ENCODE peak calls at places on chromosomes 13 and 19, in eight cellular contexts. One of them, this sample, is unnamed.

GRCh38 chr13:40348096-40348679 is 318.3 kb downstream of the FOXO1 start:
- DNase-seq in heart left ventricle: no peak
- DNase-seq in left ventricle myocardium inferior: no peak
- DNase-seq in H9: peak; percentile 42
- DNase-seq in T-helper 17 cell: no peak
- DNase-seq in pancreas: no peak
- DNase-seq in lung: no peak
- DNase-seq in vagina: peak; percentile 64
- DNase-seq in this sample: no peak

GRCh38 chr19:38848299-38849146 is 1.3 kb downstream of the HNRNPL start:
- DNase-seq in lung: no peak
- DNase-seq in left ventricle myocardium inferior: no peak
- DNase-seq in T-helper 17 cell: no peak
- DNase-seq in H9: no peak
- DNase-seq in heart left ventricle: no peak
- DNase-seq in vagina: no peak
- DNase-seq in pancreas: no peak
- DNase-seq in this sample: peak; percentile 45

GRCh38 chr13:34025746-34026145 is 207.8 kb downstream of the RFC3 start:
- DNase-seq in lung: no peak
- DNase-seq in pancreas: no peak
- DNase-seq in T-helper 17 cell: no peak
- DNase-seq in heart left ventricle: no peak
- DNase-seq in left ventricle myocardium inferior: no peak
- DNase-seq in vagina: no peak
- DNase-seq in H9: no peak
- DNase-seq in this sample: no peak

GRCh38 chr13:20418953-20419352 is 106.7 kb downstream of the CRYL1 start:
- DNase-seq in T-helper 17 cell: no peak
- DNase-seq in lung: no peak
- DNase-seq in heart left ventricle: no peak
- DNase-seq in H9: no peak
- DNase-seq in vagina: no peak
- DNase-seq in left ventricle myocardium inferior: no peak
- DNase-seq in pancreas: no peak
- DNase-seq in this sample: no peak

GRCh38 chr19:10643166-10643967 is 10.8 kb upstream of the ILF3 start:
- DNase-seq in vagina: no peak
- DNase-seq in T-helper 17 cell: no peak
- DNase-seq in H9: peak; percentile 34
- DNase-seq in lung: no peak
- DNase-seq in left ventricle myocardium inferior: no peak
- DNase-seq in pancreas: no peak
- DNase-seq in heart left ventricle: no peak
- DNase-seq in this sample: no peak

GRCh38 chr19:35059006-35059798 is 17.7 kb downstream of the HPN start:
- DNase-seq in left ventricle myocardium inferior: no peak
- DNase-seq in pancreas: no peak
- DNase-seq in lung: no peak
- DNase-seq in H9: no peak
- DNase-seq in T-helper 17 cell: no peak
- DNase-seq in heart left ventricle: no peak
- DNase-seq in vagina: no peak
- DNase-seq in this sample: no peak

GRCh38 chr19:41149831-41150230 is 35.6 kb downstream of the CYP2F1 start:
- DNase-seq in pancreas: no peak
- DNase-seq in heart left ventricle: no peak
- DNase-seq in vagina: no peak
- DNase-seq in left ventricle myocardium inferior: no peak
- DNase-seq in lung: no peak
- DNase-seq in H9: no peak
- DNase-seq in T-helper 17 cell: no peak
- DNase-seq in this sample: no peak

GRCh38 chr13:27770809-27771208 is 21.5 kb upstream of the GSX1 start:
- DNase-seq in left ventricle myocardium inferior: no peak
- DNase-seq in lung: no peak
- DNase-seq in H9: peak; percentile 61
- DNase-seq in vagina: no peak
- DNase-seq in pancreas: no peak
- DNase-seq in heart left ventricle: no peak
- DNase-seq in T-helper 17 cell: no peak
- DNase-seq in this sample: no peak

GRCh38 chr19:45211751-45212381 is 33.3 kb downstream of the BLOC1S3 start:
- DNase-seq in vagina: no peak
- DNase-seq in lung: peak; percentile 33
- DNase-seq in T-helper 17 cell: no peak
- DNase-seq in pancreas: peak; percentile 78
- DNase-seq in heart left ventricle: peak; percentile 63
- DNase-seq in H9: no peak
- DNase-seq in left ventricle myocardium inferior: peak; percentile 71
- DNase-seq in this sample: no peak

GRCh38 chr13:40812724-40813445 is 23.5 kb downstream of the SLC25A15 start:
- DNase-seq in vagina: no peak
- DNase-seq in heart left ventricle: no peak
- DNase-seq in H9: no peak
- DNase-seq in lung: no peak
- DNase-seq in left ventricle myocardium inferior: no peak
- DNase-seq in T-helper 17 cell: no peak
- DNase-seq in pancreas: no peak
- DNase-seq in this sample: no peak

GRCh38 chr13:44280461-44280860 is 93.2 kb upstream of the SERP2 start:
- DNase-seq in vagina: no peak
- DNase-seq in pancreas: no peak
- DNase-seq in H9: no peak
- DNase-seq in heart left ventricle: no peak
- DNase-seq in lung: no peak
- DNase-seq in left ventricle myocardium inferior: no peak
- DNase-seq in T-helper 17 cell: no peak
- DNase-seq in this sample: no peak

GRCh38 chr13:41416276-41416675 is 41.1 kb upstream of the RGCC start:
- DNase-seq in vagina: no peak
- DNase-seq in H9: no peak
- DNase-seq in T-helper 17 cell: no peak
- DNase-seq in heart left ventricle: no peak
- DNase-seq in left ventricle myocardium inferior: no peak
- DNase-seq in pancreas: no peak
- DNase-seq in lung: no peak
- DNase-seq in this sample: no peak

GRCh38 chr13:31835932-31836331 is 96.6 kb downstream of the RXFP2 start:
- DNase-seq in vagina: no peak
- DNase-seq in lung: no peak
- DNase-seq in left ventricle myocardium inferior: no peak
- DNase-seq in H9: no peak
- DNase-seq in heart left ventricle: no peak
- DNase-seq in pancreas: no peak
- DNase-seq in T-helper 17 cell: no peak
- DNase-seq in this sample: no peak

GRCh38 chr19:913080-913748 is at the start of gene R3HDM4:
- DNase-seq in left ventricle myocardium inferior: peak; percentile 87
- DNase-seq in pancreas: peak; percentile 81
- DNase-seq in heart left ventricle: peak; percentile 84
- DNase-seq in T-helper 17 cell: peak; percentile 85
- DNase-seq in vagina: no peak
- DNase-seq in lung: peak; percentile 75
- DNase-seq in H9: peak; percentile 62
- DNase-seq in this sample: peak; percentile 87

GRCh38 chr19:48552406-48553322 is 692 bp downstream of the SULT2B1 start:
- DNase-seq in pancreas: no peak
- DNase-seq in vagina: no peak
- DNase-seq in H9: no peak
- DNase-seq in heart left ventricle: no peak
- DNase-seq in lung: no peak
- DNase-seq in T-helper 17 cell: no peak
- DNase-seq in left ventricle myocardium inferior: no peak
- DNase-seq in this sample: no peak

GRCh38 chr19:21322528-21322927 is 6.7 kb downstream of the ZNF708 start:
- DNase-seq in pancreas: peak; percentile 17
- DNase-seq in heart left ventricle: peak; percentile 41
- DNase-seq in lung: no peak
- DNase-seq in H9: no peak
- DNase-seq in vagina: no peak
- DNase-seq in left ventricle myocardium inferior: peak; percentile 58
- DNase-seq in T-helper 17 cell: no peak
- DNase-seq in this sample: no peak

GRCh38 chr19:39765091-39766076 is 13.3 kb upstream of the LEUTX start:
- DNase-seq in left ventricle myocardium inferior: no peak
- DNase-seq in lung: peak; percentile 41
- DNase-seq in H9: peak; percentile 48
- DNase-seq in T-helper 17 cell: no peak
- DNase-seq in heart left ventricle: no peak
- DNase-seq in vagina: no peak
- DNase-seq in pancreas: peak; percentile 2
- DNase-seq in this sample: no peak

GRCh38 chr13:20190481-20191310 is 2.0 kb downstream of the GJB2 start:
- DNase-seq in H9: no peak
- DNase-seq in T-helper 17 cell: no peak
- DNase-seq in heart left ventricle: no peak
- DNase-seq in pancreas: no peak
- DNase-seq in lung: no peak
- DNase-seq in vagina: peak; percentile 64
- DNase-seq in left ventricle myocardium inferior: no peak
- DNase-seq in this sample: no peak

GRCh38 chr19:3275583-3276340 is 51.3 kb downstream of the CELF5 start:
- DNase-seq in pancreas: peak; percentile 79
- DNase-seq in vagina: no peak
- DNase-seq in H9: peak; percentile 96
- DNase-seq in T-helper 17 cell: peak; percentile 94
- DNase-seq in lung: peak; percentile 83
- DNase-seq in heart left ventricle: peak; percentile 51
- DNase-seq in left ventricle myocardium inferior: peak; percentile 32
- DNase-seq in this sample: peak; percentile 93

GRCh38 chr19:52155596-52156359 is 15.6 kb downstream of the ZNF836 start:
- DNase-seq in T-helper 17 cell: no peak
- DNase-seq in vagina: no peak
- DNase-seq in pancreas: no peak
- DNase-seq in H9: no peak
- DNase-seq in lung: no peak
- DNase-seq in heart left ventricle: no peak
- DNase-seq in left ventricle myocardium inferior: no peak
- DNase-seq in this sample: no peak
- H3K9me3 ChIP-seq in T-helper 17 cell: peaks cover 58% of the 10 kb centered on the region
- H3K9me3 ChIP-seq in vagina: peaks cover 38% of the 10 kb centered on the region
- H3K9me3 ChIP-seq in pancreas: no peaks in the 10 kb centered on the region
- H3K9me3 ChIP-seq in H9: peaks cover 78% of the 10 kb centered on the region
- H3K9me3 ChIP-seq in lung: peaks cover 23% of the 10 kb centered on the region
- H3K9me3 ChIP-seq in heart left ventricle: peaks cover 78% of the 10 kb centered on the region
- H3K9me3 ChIP-seq in left ventricle myocardium inferior: peaks cover 82% of the 10 kb centered on the region
- H3K9me3 ChIP-seq in this sample: peaks cover 98% of the 10 kb centered on the region

GRCh38 chr19:5349041-5349440 is 8.4 kb upstream of the PTPRS start:
- DNase-seq in lung: no peak
- DNase-seq in pancreas: no peak
- DNase-seq in T-helper 17 cell: no peak
- DNase-seq in vagina: no peak
- DNase-seq in heart left ventricle: no peak
- DNase-seq in left ventricle myocardium inferior: no peak
- DNase-seq in H9: no peak
- DNase-seq in this sample: no peak
- H3K9me3 ChIP-seq in lung: peaks cover 2% of the 10 kb centered on the region
- H3K9me3 ChIP-seq in pancreas: no peaks in the 10 kb centered on the region
- H3K9me3 ChIP-seq in T-helper 17 cell: no peaks in the 10 kb centered on the region
- H3K9me3 ChIP-seq in vagina: no peaks in the 10 kb centered on the region
- H3K9me3 ChIP-seq in heart left ventricle: peaks cover 7% of the 10 kb centered on the region
- H3K9me3 ChIP-seq in left ventricle myocardium inferior: peaks cover 13% of the 10 kb centered on the region
- H3K9me3 ChIP-seq in H9: no peaks in the 10 kb centered on the region
- H3K9me3 ChIP-seq in this sample: no peaks in the 10 kb centered on the region

GRCh38 chr19:9608912-9609311 is 12.1 kb downstream of the ZNF561 start:
- DNase-seq in lung: no peak
- DNase-seq in heart left ventricle: no peak
- DNase-seq in T-helper 17 cell: no peak
- DNase-seq in vagina: no peak
- DNase-seq in left ventricle myocardium inferior: no peak
- DNase-seq in pancreas: no peak
- DNase-seq in H9: no peak
- DNase-seq in this sample: no peak
- H3K9me3 ChIP-seq in lung: peaks cover 35% of the 10 kb centered on the region
- H3K9me3 ChIP-seq in heart left ventricle: peaks cover 84% of the 10 kb centered on the region
- H3K9me3 ChIP-seq in T-helper 17 cell: peaks cover 22% of the 10 kb centered on the region
- H3K9me3 ChIP-seq in vagina: peaks cover 63% of the 10 kb centered on the region
- H3K9me3 ChIP-seq in left ventricle myocardium inferior: peaks cover 91% of the 10 kb centered on the region
- H3K9me3 ChIP-seq in pancreas: no peaks in the 10 kb centered on the region
- H3K9me3 ChIP-seq in H9: peaks cover 33% of the 10 kb centered on the region
- H3K9me3 ChIP-seq in this sample: peaks cover 81% of the 10 kb centered on the region

DNA sequence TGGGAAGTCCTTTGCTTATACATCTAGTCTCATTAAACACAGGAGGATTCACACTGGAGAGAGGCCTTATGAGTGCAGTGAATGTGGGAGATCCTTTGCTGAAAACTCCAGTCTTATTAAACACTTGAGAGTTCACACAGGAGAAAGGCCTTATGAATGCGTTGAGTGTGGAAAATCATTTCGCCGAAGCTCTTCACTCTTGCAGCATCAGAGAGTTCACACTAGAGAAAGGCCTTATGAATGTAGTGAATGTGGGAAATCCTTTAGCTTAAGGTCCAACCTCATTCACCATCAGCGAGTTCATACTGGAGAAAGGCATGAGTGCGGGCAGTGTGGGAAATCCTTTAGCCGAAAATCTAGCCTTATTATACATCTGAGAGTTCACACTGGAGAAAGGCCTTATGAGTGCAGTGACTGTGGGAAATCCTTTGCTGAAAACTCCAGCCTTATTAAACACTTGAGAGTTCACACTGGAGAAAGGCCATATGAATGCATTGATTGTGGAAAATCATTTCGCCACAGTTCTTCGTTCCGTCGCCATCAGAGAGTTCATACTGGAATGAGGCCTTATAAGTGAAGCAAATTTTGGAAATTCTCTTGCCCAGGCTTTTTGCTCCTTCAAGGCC is 9.9 kb downstream of the ZNF586 start:
- DNase-seq in left ventricle myocardium inferior: no peak
- DNase-seq in pancreas: no peak
- DNase-seq in lung: no peak
- DNase-seq in heart left ventricle: no peak
- DNase-seq in H9: no peak
- DNase-seq in vagina: no peak
- DNase-seq in T-helper 17 cell: no peak
- DNase-seq in this sample: no peak
- H3K9me3 ChIP-seq in left ventricle myocardium inferior: peaks cover 100% of the 10 kb centered on the region
- H3K9me3 ChIP-seq in pancreas: peaks cover 17% of the 10 kb centered on the region
- H3K9me3 ChIP-seq in lung: peaks cover 42% of the 10 kb centered on the region
- H3K9me3 ChIP-seq in heart left ventricle: peaks cover 96% of the 10 kb centered on the region
- H3K9me3 ChIP-seq in H9: no peaks in the 10 kb centered on the region
- H3K9me3 ChIP-seq in vagina: peaks cover 72% of the 10 kb centered on the region
- H3K9me3 ChIP-seq in T-helper 17 cell: peaks cover 51% of the 10 kb centered on the region
- H3K9me3 ChIP-seq in this sample: peaks cover 97% of the 10 kb centered on the region

This sample was measured in mucosa of descending colon.